ENCODE peak calls at places on chromosomes 16 and 17, in ten cellular contexts. One of them, this sample, is unnamed.

GRCh38 chr16:87203060-87203656 is 114.0 kb downstream of the C16orf95 start:
- DNase-seq in gastrocnemius medialis: peak
- DNase-seq in lung: peak
- DNase-seq in epithelial cell of esophagus: peak
- DNase-seq in iPS DF 19.7: peak
- DNase-seq in cardiac muscle cell: peak
- DNase-seq in activated CD4-positive, CD25-positive, alpha-beta regulatory T cell: no peak
- DNase-seq in HTR-8/SVneo: peak
- DNase-seq in epithelial cell of prostate: no peak
- DNase-seq in stimulated activated CD4-positive, alpha-beta T cell treated with anti-CD3 and anti-CD28 coated beads, Interleukin-1b, Interleukin-23, amount 100 ng/mL, for 1 hour: no peak
- DNase-seq in this sample: peak

GRCh38 chr17:50630524-50631194 is 4.0 kb upstream of the ABCC3 start:
- DNase-seq in stimulated activated CD4-positive, alpha-beta T cell treated with anti-CD3 and anti-CD28 coated beads, Interleukin-1b, Interleukin-23, amount 100 ng/mL, for 1 hour: peak
- DNase-seq in epithelial cell of esophagus: peak
- DNase-seq in gastrocnemius medialis: peak
- DNase-seq in activated CD4-positive, CD25-positive, alpha-beta regulatory T cell: peak
- DNase-seq in cardiac muscle cell: peak
- DNase-seq in HTR-8/SVneo: peak
- DNase-seq in lung: peak
- DNase-seq in iPS DF 19.7: no peak
- DNase-seq in epithelial cell of prostate: no peak
- DNase-seq in this sample: no peak

GRCh38 chr16:53773150-53773846 is 69.3 kb downstream of the FTO start:
- DNase-seq in gastrocnemius medialis: no peak
- DNase-seq in HTR-8/SVneo: peak
- DNase-seq in epithelial cell of esophagus: peak
- DNase-seq in activated CD4-positive, CD25-positive, alpha-beta regulatory T cell: no peak
- DNase-seq in epithelial cell of prostate: no peak
- DNase-seq in cardiac muscle cell: peak
- DNase-seq in lung: peak
- DNase-seq in iPS DF 19.7: no peak
- DNase-seq in stimulated activated CD4-positive, alpha-beta T cell treated with anti-CD3 and anti-CD28 coated beads, Interleukin-1b, Interleukin-23, amount 100 ng/mL, for 1 hour: no peak
- DNase-seq in this sample: peak

GRCh38 chr17:1104222-1104621 is 75.6 kb downstream of the ABR start:
- DNase-seq in activated CD4-positive, CD25-positive, alpha-beta regulatory T cell: no peak
- DNase-seq in lung: no peak
- DNase-seq in HTR-8/SVneo: no peak
- DNase-seq in iPS DF 19.7: no peak
- DNase-seq in epithelial cell of esophagus: no peak
- DNase-seq in stimulated activated CD4-positive, alpha-beta T cell treated with anti-CD3 and anti-CD28 coated beads, Interleukin-1b, Interleukin-23, amount 100 ng/mL, for 1 hour: no peak
- DNase-seq in cardiac muscle cell: no peak
- DNase-seq in gastrocnemius medialis: peak
- DNase-seq in epithelial cell of prostate: no peak
- DNase-seq in this sample: no peak

GRCh38 chr17:78958556-78959191 is 21.0 kb downstream of the LGALS3BP start:
- DNase-seq in epithelial cell of esophagus: no peak
- DNase-seq in iPS DF 19.7: no peak
- DNase-seq in epithelial cell of prostate: no peak
- DNase-seq in activated CD4-positive, CD25-positive, alpha-beta regulatory T cell: no peak
- DNase-seq in cardiac muscle cell: peak
- DNase-seq in lung: no peak
- DNase-seq in stimulated activated CD4-positive, alpha-beta T cell treated with anti-CD3 and anti-CD28 coated beads, Interleukin-1b, Interleukin-23, amount 100 ng/mL, for 1 hour: no peak
- DNase-seq in gastrocnemius medialis: no peak
- DNase-seq in HTR-8/SVneo: no peak
- DNase-seq in this sample: no peak

GRCh38 chr17:83075270-83075880 is 4.0 kb upstream of the METRNL start:
- DNase-seq in cardiac muscle cell: no peak
- DNase-seq in epithelial cell of esophagus: no peak
- DNase-seq in iPS DF 19.7: no peak
- DNase-seq in activated CD4-positive, CD25-positive, alpha-beta regulatory T cell: no peak
- DNase-seq in stimulated activated CD4-positive, alpha-beta T cell treated with anti-CD3 and anti-CD28 coated beads, Interleukin-1b, Interleukin-23, amount 100 ng/mL, for 1 hour: no peak
- DNase-seq in gastrocnemius medialis: no peak
- DNase-seq in epithelial cell of prostate: no peak
- DNase-seq in HTR-8/SVneo: no peak
- DNase-seq in lung: no peak
- DNase-seq in this sample: no peak

GRCh38 chr17:50210249-50211225 is 9.1 kb upstream of the COL1A1 start:
- DNase-seq in epithelial cell of esophagus: peak
- DNase-seq in gastrocnemius medialis: no peak
- DNase-seq in activated CD4-positive, CD25-positive, alpha-beta regulatory T cell: no peak
- DNase-seq in lung: no peak
- DNase-seq in iPS DF 19.7: no peak
- DNase-seq in HTR-8/SVneo: peak
- DNase-seq in cardiac muscle cell: peak
- DNase-seq in stimulated activated CD4-positive, alpha-beta T cell treated with anti-CD3 and anti-CD28 coated beads, Interleukin-1b, Interleukin-23, amount 100 ng/mL, for 1 hour: no peak
- DNase-seq in epithelial cell of prostate: no peak
- DNase-seq in this sample: peak

GRCh38 chr16:30113711-30114333 is 485 bp upstream of the GDPD3 start:
- DNase-seq in gastrocnemius medialis: no peak
- DNase-seq in HTR-8/SVneo: no peak
- DNase-seq in activated CD4-positive, CD25-positive, alpha-beta regulatory T cell: no peak
- DNase-seq in epithelial cell of prostate: no peak
- DNase-seq in cardiac muscle cell: no peak
- DNase-seq in stimulated activated CD4-positive, alpha-beta T cell treated with anti-CD3 and anti-CD28 coated beads, Interleukin-1b, Interleukin-23, amount 100 ng/mL, for 1 hour: no peak
- DNase-seq in iPS DF 19.7: no peak
- DNase-seq in lung: no peak
- DNase-seq in epithelial cell of esophagus: peak
- DNase-seq in this sample: no peak

This sample was measured in GM04504.